ENCODE peak calls at places on chromosome 12, in ten cellular contexts. R is breast epithelium, D is HCT116, G is IMR-90, L is suprapubic skin, K is transverse colon, F is ovary, B is A549, E is Peyer's patch, P is stomach. H is an unnamed sample.

GRCh38 chr12:117680311-117680710 is 288.5 kb downstream of the KSR2 start:
- DNase-seq in K (no peak), F (no peak), G (no peak), R (no peak), L (no peak), B (no peak), D (no peak), E (no peak), P (no peak), H (no peak)

GRCh38 chr12:93802293-93802692 is 125.1 kb downstream of the CRADD start:
- DNase-seq in K (no peak), P (no peak), D (no peak), B (no peak), F (no peak), E (no peak), G (no peak), L (no peak), R (no peak), H (no peak)

GRCh38 chr12:57473392-57473791 is 6.3 kb downstream of the ARHGAP9 start:
- DNase-seq in G (no peak), L (no peak), B (no peak), K (no peak), E (no peak), R (no peak), P (no peak), D (no peak), F (no peak), H (no peak)

GRCh38 chr12:75908961-75909699 is 122.4 kb downstream of the PHLDA1 start:
- DNase-seq in F (peak; percentile 79), R (peak; percentile 58), B (peak; percentile 71), L (peak; percentile 76), K (peak; percentile 37), E (peak; percentile 50), G (peak; percentile 82), P (peak; percentile 85), D (no peak), H (no peak)

GRCh38 chr12:43758247-43758727 is 303 bp downstream of the PUS7L start:
- DNase-seq in E (peak; percentile 57), R (peak; percentile 51), P (peak; percentile 26), B (no peak), D (no peak), L (no peak), K (peak; percentile 39), F (no peak), G (peak; percentile 38), H (no peak)

GRCh38 chr12:58877243-58877743 is 43.0 kb downstream of the LRIG3 start:
- DNase-seq in B (peak; percentile 74), K (no peak), R (no peak), E (no peak), D (no peak), F (no peak), P (peak; percentile 76), L (no peak), G (peak; percentile 100), H (no peak)

GRCh38 chr12:29796823-29797263 is 13.1 kb upstream of the TMTC1 start:
- DNase-seq in R (no peak), L (no peak), D (peak; percentile 29), P (no peak), F (peak; percentile 31), K (peak; percentile 9), E (no peak), G (peak; percentile 97), B (no peak), H (no peak)

GRCh38 chr12:93572712-93573551 is 457 bp downstream of the SOCS2 start:
- DNase-seq in D (no peak), B (no peak), E (peak; percentile 60), R (no peak), P (no peak), G (peak; percentile 23), F (peak; percentile 37), L (peak; percentile 69), K (peak; percentile 41), H (no peak)

GRCh38 chr12:49909826-49910225 is 6.1 kb upstream of the FAIM2 start:
- DNase-seq in L (peak; percentile 59), B (no peak), P (peak; percentile 77), F (no peak), D (peak; percentile 48), K (no peak), R (no peak), E (no peak), G (peak; percentile 69), H (no peak)

GRCh38 chr12:117986705-117987469 is 18.1 kb upstream of the KSR2 start:
- DNase-seq in B (peak; percentile 81), G (peak; percentile 17), D (peak; percentile 97), E (no peak), K (no peak), L (no peak), F (no peak), P (no peak), R (no peak), H (no peak)

GRCh38 chr12:26138860-26139259 is 14.0 kb upstream of the BHLHE41 start:
- DNase-seq in D (no peak), G (no peak), P (no peak), L (no peak), B (no peak), K (no peak), E (no peak), F (no peak), R (no peak), H (no peak)

GRCh38 chr12:4270016-4270669 is 3.4 kb upstream of the CCND2 start:
- DNase-seq in G (no peak), F (no peak), P (no peak), E (peak; percentile 70), B (no peak), K (peak; percentile 66), L (no peak), D (no peak), R (no peak), H (no peak)

GRCh38 chr12:94266796-94267529 is 118.6 kb downstream of the PLXNC1 start:
- DNase-seq in D (no peak), P (no peak), G (peak; percentile 61), R (no peak), E (no peak), B (no peak), F (no peak), K (no peak), L (no peak), H (no peak)

GRCh38 chr12:130846386-130846785 is 7.3 kb upstream of the STX2 start:
- DNase-seq in B (no peak), P (no peak), F (no peak), R (no peak), D (no peak), G (no peak), K (no peak), L (no peak), E (no peak), H (no peak)

GRCh38 chr12:24133385-24133784 is 183.9 kb upstream of the SOX5 start:
- DNase-seq in G (no peak), R (no peak), F (no peak), B (no peak), K (no peak), D (no peak), P (no peak), L (no peak), E (no peak), H (no peak)

GRCh38 chr12:24138041-24138440 is 188.6 kb upstream of the SOX5 start:
- DNase-seq in B (no peak), P (no peak), D (no peak), L (no peak), R (no peak), E (no peak), G (no peak), F (no peak), K (no peak), H (no peak)

GRCh38 chr12:24127919-24128721 is 178.7 kb upstream of the SOX5 start:
- DNase-seq in K (peak; percentile 12), D (no peak), F (no peak), L (no peak), E (no peak), G (no peak), R (no peak), B (no peak), P (no peak), H (no peak)

GRCh38 chr12:24135158-24135850 is 185.8 kb upstream of the SOX5 start:
- DNase-seq in P (no peak), G (peak; percentile 43), E (no peak), B (no peak), L (no peak), D (no peak), K (no peak), F (no peak), R (no peak), H (no peak)

GRCh38 chr12:24134092-24134491 is 184.6 kb upstream of the SOX5 start:
- DNase-seq in K (no peak), P (no peak), D (no peak), G (peak; percentile 10), B (no peak), L (no peak), E (no peak), F (no peak), R (no peak), H (no peak)
- H3K27ac ChIP-seq in K (no peak overlapping the region), P (no peak overlapping the region), D (no peak overlapping the region), G (no peak overlapping the region), B (no peak overlapping the region), L (no peak overlapping the region), E (no peak overlapping the region), F (no peak overlapping the region), R (no peak overlapping the region), H (no peak overlapping the region)

GRCh38 chr12:92080390-92081285 is 65.0 kb downstream of the BTG1 start:
- DNase-seq in B (peak; percentile 90), F (no peak), L (no peak), D (peak; percentile 51), R (no peak), P (no peak), K (no peak), G (peak; percentile 90), E (no peak), H (no peak)
- H3K4me3 ChIP-seq in B (no peak overlapping the region), F (no peak overlapping the region), L (no peak overlapping the region), D (peak overlapping the region; percentile 27), R (no peak overlapping the region), P (no peak overlapping the region), K (no peak overlapping the region), G (peak overlapping the region; percentile 36), E (no peak overlapping the region), H (no peak overlapping the region)

GRCh38 chr12:53451661-53452158 is at the start of gene PCBP2:
- DNase-seq in E (peak; percentile 99), D (peak; percentile 99), L (peak; percentile 98), F (peak; percentile 97), G (peak; percentile 100), B (peak; percentile 100), R (peak; percentile 97), P (peak; percentile 97), K (peak; percentile 98), H (peak; percentile 99)
- TF ChIP-seq POLR2A in E (peak; percentile 63), D (no peak), L (no peak), F (peak; percentile 70), G (peak; percentile 93), B (peak; percentile 72), R (no peak), P (no peak), K (peak; percentile 77), H (peak; percentile 30)

DNA sequence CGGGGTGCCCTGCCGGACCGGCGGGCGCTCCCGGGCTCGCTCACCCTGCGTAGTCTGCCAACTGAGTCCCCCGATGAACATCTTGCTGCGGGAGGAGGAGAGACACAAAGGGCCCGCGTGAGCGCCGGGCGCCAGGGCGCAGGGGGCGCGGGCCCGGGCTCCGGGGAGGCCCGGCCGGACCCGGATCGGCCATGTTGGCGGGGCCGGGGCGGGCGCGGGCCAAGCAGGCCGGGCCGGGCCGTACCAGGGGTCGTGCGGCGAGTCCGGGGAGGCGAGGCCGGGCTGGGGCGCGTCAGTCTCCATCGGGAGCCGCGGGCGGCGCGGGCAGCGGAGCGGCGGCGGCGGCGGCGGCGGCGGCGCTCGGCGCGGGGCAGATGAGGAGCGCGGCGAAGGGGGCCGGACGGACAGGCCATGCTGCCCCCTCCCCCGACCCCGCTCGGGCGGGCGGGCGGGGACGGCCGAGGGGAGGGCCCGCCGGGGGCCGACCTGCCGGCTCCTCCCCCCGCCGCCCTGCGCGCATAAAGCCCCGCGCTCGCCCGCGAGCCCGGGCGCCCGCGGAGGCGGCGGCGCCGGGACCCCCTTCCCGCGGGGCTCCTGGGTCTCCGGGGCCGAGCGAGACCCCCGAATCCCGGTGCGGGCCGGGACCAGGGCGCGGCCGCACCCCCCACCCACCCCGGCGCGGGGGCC is at the start of gene MSI1:
- DNase-seq in G (no peak), P (no peak), E (no peak), D (no peak), K (no peak), B (no peak), R (no peak), F (no peak), L (no peak), H (no peak)
- H3K27ac ChIP-seq in G (no peak within 1 kb of the TSS), P (peak within 1 kb of the TSS; percentile 66), E (peak within 1 kb of the TSS; percentile 61), D (peak within 1 kb of the TSS; percentile 74), K (peak within 1 kb of the TSS; percentile 63), B (peak within 1 kb of the TSS; percentile 92), R (peak within 1 kb of the TSS; percentile 21), F (no peak within 1 kb of the TSS), L (no peak within 1 kb of the TSS), H (no peak within 1 kb of the TSS)

H was measured in esophagus muscularis mucosa.